ENCODE peak calls at places on chromosomes 13 and 19, in nine cellular contexts. One of them, this sample, is unnamed.

GRCh38 chr19:19061491-19061890 is 2.3 kb upstream of the SLC25A42 start:
- DNase-seq in ascending aorta: no peak
- DNase-seq in psoas muscle: peak; percentile 79
- DNase-seq in tibial artery: no peak
- DNase-seq in mammary epithelial cell: no peak
- DNase-seq in HL-60: no peak
- DNase-seq in substantia nigra: peak; percentile 7
- DNase-seq in iPS DF 6.9: no peak
- DNase-seq in effector memory CD4-positive, alpha-beta T cell: no peak
- DNase-seq in this sample: no peak

GRCh38 chr13:38494445-38494844 is 144.8 kb downstream of the UFM1 start:
- DNase-seq in ascending aorta: no peak
- DNase-seq in psoas muscle: no peak
- DNase-seq in tibial artery: no peak
- DNase-seq in mammary epithelial cell: no peak
- DNase-seq in HL-60: no peak
- DNase-seq in substantia nigra: no peak
- DNase-seq in iPS DF 6.9: no peak
- DNase-seq in effector memory CD4-positive, alpha-beta T cell: no peak
- DNase-seq in this sample: no peak

GRCh38 chr13:113207890-113208423 is 512 bp downstream of the PCID2 start:
- DNase-seq in ascending aorta: peak; percentile 70
- DNase-seq in psoas muscle: no peak
- DNase-seq in tibial artery: no peak
- DNase-seq in mammary epithelial cell: peak; percentile 38
- DNase-seq in HL-60: peak; percentile 30
- DNase-seq in substantia nigra: no peak
- DNase-seq in iPS DF 6.9: no peak
- DNase-seq in effector memory CD4-positive, alpha-beta T cell: no peak
- DNase-seq in this sample: no peak

GRCh38 chr13:48437381-48437780 is 24.5 kb upstream of the LPAR6 start:
- DNase-seq in ascending aorta: peak; percentile 82
- DNase-seq in psoas muscle: peak; percentile 65
- DNase-seq in tibial artery: peak; percentile 78
- DNase-seq in mammary epithelial cell: no peak
- DNase-seq in HL-60: no peak
- DNase-seq in substantia nigra: no peak
- DNase-seq in iPS DF 6.9: no peak
- DNase-seq in effector memory CD4-positive, alpha-beta T cell: no peak
- DNase-seq in this sample: peak; percentile 68

GRCh38 chr13:72025836-72026235 is 158.8 kb upstream of the DACH1 start:
- DNase-seq in ascending aorta: no peak
- DNase-seq in psoas muscle: no peak
- DNase-seq in tibial artery: no peak
- DNase-seq in mammary epithelial cell: no peak
- DNase-seq in HL-60: no peak
- DNase-seq in substantia nigra: no peak
- DNase-seq in iPS DF 6.9: no peak
- DNase-seq in effector memory CD4-positive, alpha-beta T cell: no peak
- DNase-seq in this sample: no peak

GRCh38 chr13:44354322-44354721 is 19.3 kb upstream of the SERP2 start:
- DNase-seq in ascending aorta: no peak
- DNase-seq in psoas muscle: no peak
- DNase-seq in tibial artery: no peak
- DNase-seq in mammary epithelial cell: no peak
- DNase-seq in HL-60: no peak
- DNase-seq in substantia nigra: no peak
- DNase-seq in iPS DF 6.9: no peak
- DNase-seq in effector memory CD4-positive, alpha-beta T cell: no peak
- DNase-seq in this sample: no peak

GRCh38 chr19:37991176-37991835 is 84.3 kb downstream of the SIPA1L3 start:
- DNase-seq in ascending aorta: no peak
- DNase-seq in psoas muscle: no peak
- DNase-seq in tibial artery: no peak
- DNase-seq in mammary epithelial cell: no peak
- DNase-seq in HL-60: no peak
- DNase-seq in substantia nigra: no peak
- DNase-seq in iPS DF 6.9: no peak
- DNase-seq in effector memory CD4-positive, alpha-beta T cell: no peak
- DNase-seq in this sample: peak; percentile 61

GRCh38 chr19:46818812-46819211 is 30.4 kb upstream of the SLC1A5 start:
- DNase-seq in ascending aorta: no peak
- DNase-seq in psoas muscle: no peak
- DNase-seq in tibial artery: no peak
- DNase-seq in mammary epithelial cell: no peak
- DNase-seq in HL-60: no peak
- DNase-seq in substantia nigra: no peak
- DNase-seq in iPS DF 6.9: no peak
- DNase-seq in effector memory CD4-positive, alpha-beta T cell: no peak
- DNase-seq in this sample: no peak

GRCh38 chr19:22623841-22624221 is 10.3 kb upstream of the ZNF492 start:
- DNase-seq in ascending aorta: no peak
- DNase-seq in psoas muscle: no peak
- DNase-seq in tibial artery: no peak
- DNase-seq in mammary epithelial cell: no peak
- DNase-seq in HL-60: no peak
- DNase-seq in substantia nigra: no peak
- DNase-seq in iPS DF 6.9: no peak
- DNase-seq in effector memory CD4-positive, alpha-beta T cell: no peak
- DNase-seq in this sample: peak; percentile 60

GRCh38 chr13:34250151-34250550 is 432.2 kb downstream of the RFC3 start:
- DNase-seq in ascending aorta: no peak
- DNase-seq in psoas muscle: no peak
- DNase-seq in tibial artery: no peak
- DNase-seq in mammary epithelial cell: no peak
- DNase-seq in HL-60: no peak
- DNase-seq in substantia nigra: no peak
- DNase-seq in iPS DF 6.9: no peak
- DNase-seq in effector memory CD4-positive, alpha-beta T cell: no peak
- DNase-seq in this sample: no peak

DNA sequence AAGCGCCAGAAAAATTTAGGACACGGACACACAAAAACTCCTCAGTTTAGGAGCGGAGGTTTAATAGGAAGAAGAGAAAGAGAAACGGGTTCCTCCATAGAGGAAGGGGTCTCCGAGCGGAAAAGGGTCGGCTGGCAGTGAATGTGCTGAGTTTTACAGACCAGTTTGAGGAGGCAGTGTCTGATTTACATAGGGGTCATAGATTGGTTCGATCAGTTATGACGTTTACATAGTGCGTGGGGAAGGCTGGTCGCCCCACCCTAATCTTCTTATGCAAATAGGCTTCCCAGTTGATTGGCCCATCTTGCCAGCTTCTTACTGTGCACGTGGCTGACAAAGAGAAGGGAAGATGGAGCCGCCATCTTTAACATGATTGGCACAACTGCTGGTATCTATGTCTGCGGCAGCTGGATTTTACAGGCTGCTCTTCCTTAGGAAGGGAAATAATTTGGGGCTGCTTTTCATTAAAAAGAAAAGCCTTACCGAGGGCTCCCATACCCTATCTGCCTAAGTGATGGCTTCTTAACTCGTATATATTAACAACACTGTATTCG is 1.2 kb upstream of the ZNF225 start:
- DNase-seq in ascending aorta: no peak
- DNase-seq in psoas muscle: no peak
- DNase-seq in tibial artery: no peak
- DNase-seq in mammary epithelial cell: peak; percentile 81
- DNase-seq in HL-60: peak; percentile 4
- DNase-seq in substantia nigra: no peak
- DNase-seq in iPS DF 6.9: peak; percentile 80
- DNase-seq in effector memory CD4-positive, alpha-beta T cell: no peak
- DNase-seq in this sample: peak; percentile 18
- H3K27ac ChIP-seq in ascending aorta: no peak overlapping the region
- H3K27ac ChIP-seq in psoas muscle: no peak overlapping the region
- H3K27ac ChIP-seq in tibial artery: no peak overlapping the region
- H3K27ac ChIP-seq in mammary epithelial cell: no peak overlapping the region
- H3K27ac ChIP-seq in HL-60: no peak overlapping the region
- H3K27ac ChIP-seq in substantia nigra: no peak overlapping the region
- H3K27ac ChIP-seq in iPS DF 6.9: no peak overlapping the region
- H3K27ac ChIP-seq in effector memory CD4-positive, alpha-beta T cell: no peak overlapping the region
- H3K27ac ChIP-seq in this sample: no peak overlapping the region

DNA sequence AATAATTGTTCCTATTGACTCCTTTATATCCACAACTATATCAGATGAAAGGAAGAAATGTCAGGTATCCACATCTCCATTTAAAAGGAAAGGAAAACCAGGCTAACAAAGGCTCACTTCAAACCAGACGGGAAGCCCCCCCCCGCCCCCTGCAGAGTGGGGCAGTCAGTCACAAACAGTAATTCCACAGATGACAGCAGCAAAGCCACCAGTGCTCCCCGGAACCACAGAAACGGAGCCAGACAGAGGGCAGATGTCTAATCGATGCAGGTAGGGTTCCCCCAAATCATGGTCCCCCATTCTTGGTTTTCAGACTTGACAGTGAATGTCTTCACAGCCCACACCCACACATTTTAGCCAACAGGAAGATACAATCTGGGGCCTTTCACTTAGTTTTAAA is 100.8 kb downstream of the STK24 start:
- DNase-seq in ascending aorta: no peak
- DNase-seq in psoas muscle: no peak
- DNase-seq in tibial artery: no peak
- DNase-seq in mammary epithelial cell: no peak
- DNase-seq in HL-60: no peak
- DNase-seq in substantia nigra: no peak
- DNase-seq in iPS DF 6.9: no peak
- DNase-seq in effector memory CD4-positive, alpha-beta T cell: peak; percentile 70
- DNase-seq in this sample: no peak
- H3K27ac ChIP-seq in ascending aorta: no peak overlapping the region
- H3K27ac ChIP-seq in psoas muscle: no peak overlapping the region
- H3K27ac ChIP-seq in tibial artery: no peak overlapping the region
- H3K27ac ChIP-seq in mammary epithelial cell: peak overlapping the region; percentile 63
- H3K27ac ChIP-seq in HL-60: no peak overlapping the region
- H3K27ac ChIP-seq in substantia nigra: no peak overlapping the region
- H3K27ac ChIP-seq in iPS DF 6.9: no peak overlapping the region
- H3K27ac ChIP-seq in effector memory CD4-positive, alpha-beta T cell: peak overlapping the region; percentile 82
- H3K27ac ChIP-seq in this sample: no peak overlapping the region

GRCh38 chr19:7265963-7266362 is 28.3 kb downstream of the INSR start:
- DNase-seq in ascending aorta: no peak
- DNase-seq in psoas muscle: peak; percentile 55
- DNase-seq in tibial artery: peak; percentile 51
- DNase-seq in mammary epithelial cell: no peak
- DNase-seq in HL-60: peak; percentile 85
- DNase-seq in substantia nigra: no peak
- DNase-seq in iPS DF 6.9: no peak
- DNase-seq in effector memory CD4-positive, alpha-beta T cell: no peak
- DNase-seq in this sample: peak; percentile 35

GRCh38 chr19:7264858-7265257 is 29.4 kb downstream of the INSR start:
- DNase-seq in ascending aorta: no peak
- DNase-seq in psoas muscle: no peak
- DNase-seq in tibial artery: no peak
- DNase-seq in mammary epithelial cell: no peak
- DNase-seq in HL-60: no peak
- DNase-seq in substantia nigra: no peak
- DNase-seq in iPS DF 6.9: no peak
- DNase-seq in effector memory CD4-positive, alpha-beta T cell: no peak
- DNase-seq in this sample: no peak

GRCh38 chr19:7268737-7269098 is 25.5 kb downstream of the INSR start:
- DNase-seq in ascending aorta: no peak
- DNase-seq in psoas muscle: no peak
- DNase-seq in tibial artery: no peak
- DNase-seq in mammary epithelial cell: no peak
- DNase-seq in HL-60: no peak
- DNase-seq in substantia nigra: no peak
- DNase-seq in iPS DF 6.9: no peak
- DNase-seq in effector memory CD4-positive, alpha-beta T cell: no peak
- DNase-seq in this sample: no peak

GRCh38 chr19:7267792-7268736 is 26.1 kb downstream of the INSR start:
- DNase-seq in ascending aorta: no peak
- DNase-seq in psoas muscle: peak; percentile 28
- DNase-seq in tibial artery: no peak
- DNase-seq in mammary epithelial cell: no peak
- DNase-seq in HL-60: peak; percentile 89
- DNase-seq in substantia nigra: no peak
- DNase-seq in iPS DF 6.9: no peak
- DNase-seq in effector memory CD4-positive, alpha-beta T cell: no peak
- DNase-seq in this sample: no peak

DNA sequence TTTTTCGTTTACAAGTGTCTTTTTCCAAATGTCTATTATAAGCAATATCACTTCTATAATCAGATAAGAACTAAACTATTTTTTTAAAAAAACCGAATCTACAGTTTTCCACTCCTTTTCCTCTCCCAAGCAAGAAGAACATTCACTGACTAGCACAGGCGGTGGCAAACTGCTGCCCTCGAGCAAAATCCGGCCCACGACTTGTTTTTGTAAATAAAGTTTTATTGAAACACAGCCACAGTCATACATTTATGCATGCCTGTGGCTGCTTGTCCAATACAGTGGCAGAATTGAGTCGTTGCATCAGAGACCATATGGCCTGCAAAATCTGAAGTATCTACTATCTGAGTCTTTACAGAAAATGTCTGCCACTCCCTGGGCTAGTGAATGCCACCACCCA is 27.4 kb downstream of the INSR start:
- DNase-seq in ascending aorta: no peak
- DNase-seq in psoas muscle: peak; percentile 6
- DNase-seq in tibial artery: no peak
- DNase-seq in mammary epithelial cell: no peak
- DNase-seq in HL-60: no peak
- DNase-seq in substantia nigra: no peak
- DNase-seq in iPS DF 6.9: no peak
- DNase-seq in effector memory CD4-positive, alpha-beta T cell: no peak
- DNase-seq in this sample: no peak
- H3K27ac ChIP-seq in ascending aorta: no peak overlapping the region
- H3K27ac ChIP-seq in psoas muscle: no peak overlapping the region
- H3K27ac ChIP-seq in tibial artery: no peak overlapping the region
- H3K27ac ChIP-seq in mammary epithelial cell: no peak overlapping the region
- H3K27ac ChIP-seq in HL-60: peak overlapping the region; percentile 75
- H3K27ac ChIP-seq in substantia nigra: no peak overlapping the region
- H3K27ac ChIP-seq in iPS DF 6.9: no peak overlapping the region
- H3K27ac ChIP-seq in effector memory CD4-positive, alpha-beta T cell: no peak overlapping the region
- H3K27ac ChIP-seq in this sample: no peak overlapping the region

GRCh38 chr13:110287031-110287828 is 19.7 kb downstream of the COL4A1 start:
- DNase-seq in ascending aorta: peak; percentile 66
- DNase-seq in psoas muscle: no peak
- DNase-seq in tibial artery: no peak
- DNase-seq in mammary epithelial cell: peak; percentile 75
- DNase-seq in HL-60: no peak
- DNase-seq in substantia nigra: no peak
- DNase-seq in iPS DF 6.9: no peak
- DNase-seq in effector memory CD4-positive, alpha-beta T cell: no peak
- DNase-seq in this sample: peak; percentile 65
- H3K27ac ChIP-seq in ascending aorta: peak overlapping the region; percentile 52
- H3K27ac ChIP-seq in psoas muscle: no peak overlapping the region
- H3K27ac ChIP-seq in tibial artery: peak overlapping the region; percentile 57
- H3K27ac ChIP-seq in mammary epithelial cell: no peak overlapping the region
- H3K27ac ChIP-seq in HL-60: no peak overlapping the region
- H3K27ac ChIP-seq in substantia nigra: no peak overlapping the region
- H3K27ac ChIP-seq in iPS DF 6.9: no peak overlapping the region
- H3K27ac ChIP-seq in effector memory CD4-positive, alpha-beta T cell: no peak overlapping the region
- H3K27ac ChIP-seq in this sample: peak overlapping the region; percentile 60

GRCh38 chr19:17847538-17848366 is at the start of gene JAK3:
- DNase-seq in ascending aorta: peak; percentile 75
- DNase-seq in psoas muscle: no peak
- DNase-seq in tibial artery: peak; percentile 38
- DNase-seq in mammary epithelial cell: no peak
- DNase-seq in HL-60: no peak
- DNase-seq in substantia nigra: no peak
- DNase-seq in iPS DF 6.9: no peak
- DNase-seq in effector memory CD4-positive, alpha-beta T cell: peak; percentile 77
- DNase-seq in this sample: peak; percentile 88
- H3K27ac ChIP-seq in ascending aorta: peak within 1 kb of the TSS; percentile 66
- H3K27ac ChIP-seq in psoas muscle: peak within 1 kb of the TSS; percentile 41
- H3K27ac ChIP-seq in tibial artery: peak within 1 kb of the TSS; percentile 23
- H3K27ac ChIP-seq in mammary epithelial cell: no peak within 1 kb of the TSS
- H3K27ac ChIP-seq in HL-60: no peak within 1 kb of the TSS
- H3K27ac ChIP-seq in substantia nigra: peak within 1 kb of the TSS; percentile 66
- H3K27ac ChIP-seq in iPS DF 6.9: no peak within 1 kb of the TSS
- H3K27ac ChIP-seq in effector memory CD4-positive, alpha-beta T cell: peak within 1 kb of the TSS; percentile 96
- H3K27ac ChIP-seq in this sample: peak within 1 kb of the TSS; percentile 80

GRCh38 chr19:3365093-3365446 is 1.3 kb upstream of the NFIC start:
- DNase-seq in ascending aorta: no peak
- DNase-seq in psoas muscle: no peak
- DNase-seq in tibial artery: no peak
- DNase-seq in mammary epithelial cell: no peak
- DNase-seq in HL-60: no peak
- DNase-seq in substantia nigra: no peak
- DNase-seq in iPS DF 6.9: no peak
- DNase-seq in effector memory CD4-positive, alpha-beta T cell: no peak
- DNase-seq in this sample: no peak
- H3K27ac ChIP-seq in ascending aorta: peak overlapping the region; percentile 100
- H3K27ac ChIP-seq in psoas muscle: peak overlapping the region; percentile 97
- H3K27ac ChIP-seq in tibial artery: peak overlapping the region; percentile 99
- H3K27ac ChIP-seq in mammary epithelial cell: no peak overlapping the region
- H3K27ac ChIP-seq in HL-60: peak overlapping the region; percentile 99
- H3K27ac ChIP-seq in substantia nigra: peak overlapping the region; percentile 93
- H3K27ac ChIP-seq in iPS DF 6.9: no peak overlapping the region
- H3K27ac ChIP-seq in effector memory CD4-positive, alpha-beta T cell: no peak overlapping the region
- H3K27ac ChIP-seq in this sample: peak overlapping the region; percentile 78

This sample was measured in right cardiac atrium.